ENCODE peak calls at places on chromosomes 6 and 20, in six cellular contexts. B, L, Y, S, E and X are unnamed samples.

GRCh38 chr6:74087898-74088297 is 391.9 kb downstream of the CD109 start:
- DNase-seq in L (no peak), E (peak; percentile 6), S (no peak), Y (peak; percentile 44), B (no peak), X (no peak)

GRCh38 chr20:48425776-48426175 is 402.0 kb downstream of the PREX1 start:
- DNase-seq in L (no peak), E (no peak), S (no peak), B (no peak), Y (no peak), X (no peak)

GRCh38 chr6:109892451-109893435 is 85.4 kb upstream of the GPR6 start:
- DNase-seq in B (no peak), L (peak; percentile 72), Y (no peak), S (peak; percentile 79), E (peak; percentile 82), X (peak; percentile 86)

GRCh38 chr6:114390176-114390575 is 47.4 kb upstream of the HS3ST5 start:
- DNase-seq in S (no peak), B (no peak), L (no peak), E (no peak), Y (no peak), X (no peak)

GRCh38 chr20:25508083-25508770 is 77.1 kb downstream of the NINL start:
- DNase-seq in S (peak; percentile 35), L (peak; percentile 60), B (no peak), Y (peak; percentile 75), E (no peak), X (peak; percentile 3)

GRCh38 chr6:120355822-120356221 is 978.5 kb downstream of the TBC1D32 start:
- DNase-seq in Y (peak; percentile 48), L (no peak), S (no peak), E (no peak), B (no peak), X (no peak)

GRCh38 chr6:85660181-85660611 is 17.5 kb upstream of the SYNCRIP start:
- DNase-seq in B (no peak), L (no peak), S (no peak), Y (peak; percentile 96), E (peak; percentile 72), X (no peak)

GRCh38 chr6:54245265-54245664 is 63.0 kb upstream of the TINAG start:
- DNase-seq in S (no peak), E (no peak), B (no peak), L (no peak), Y (no peak), X (no peak)

GRCh38 chr6:47358440-47359225 is 48.9 kb upstream of the TNFRSF21 start:
- DNase-seq in E (no peak), S (no peak), B (no peak), L (no peak), Y (no peak), X (no peak)

GRCh38 chr6:3884007-3884745 is 35.0 kb downstream of the FAM50B start:
- DNase-seq in B (no peak), Y (peak; percentile 79), L (no peak), E (no peak), S (no peak), X (no peak)

GRCh38 chr6:24935753-24936152 is at the start of gene RIPOR2:
- DNase-seq in E (no peak), Y (no peak), L (no peak), S (peak; percentile 38), B (peak; percentile 36), X (no peak)

GRCh38 chr6:144999127-144999526 is 714.0 kb downstream of the UTRN start:
- DNase-seq in B (no peak), E (no peak), L (no peak), S (no peak), Y (peak; percentile 17), X (no peak)

GRCh38 chr6:135675862-135676261 is 175.6 kb upstream of the PDE7B start:
- DNase-seq in S (peak; percentile 24), Y (peak; percentile 55), L (no peak), B (no peak), E (peak; percentile 23), X (peak; percentile 45)
- TF ChIP-seq CTCF in S (no peak), Y (no peak), L (no peak), B (peak; percentile 25), E (no peak), X (no peak)

GRCh38 chr6:88899569-88900316 is 63.7 kb downstream of the RNGTT start:
- DNase-seq in S (no peak), L (no peak), B (no peak), E (no peak), Y (no peak), X (no peak)
- TF ChIP-seq CTCF in S (no peak), L (no peak), B (no peak), E (peak; percentile 55), Y (peak; percentile 15), X (peak; percentile 16)

DNA sequence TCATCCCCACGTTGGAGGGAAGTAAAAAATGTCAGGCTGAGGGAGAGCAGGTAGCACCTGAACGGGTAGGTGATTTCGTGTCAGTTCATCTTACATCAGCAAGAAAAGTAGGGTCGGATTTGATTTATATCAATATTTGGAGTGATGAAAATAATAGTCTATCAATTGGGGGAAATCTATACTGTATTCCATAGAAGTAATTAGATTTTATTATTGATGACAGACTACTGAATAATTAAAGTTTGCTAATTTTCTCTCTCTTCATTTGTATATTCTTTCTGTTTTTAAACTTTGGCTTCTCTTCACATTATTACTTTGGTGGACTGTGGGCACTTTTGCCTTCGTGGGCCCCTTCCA is 78.4 kb downstream of the OLIG3 start:
- DNase-seq in Y (no peak), B (no peak), E (no peak), S (no peak), L (no peak), X (no peak)
- TF ChIP-seq CTCF in Y (no peak), B (no peak), E (no peak), S (no peak), L (no peak), X (no peak)

GRCh38 chr6:170293881-170294755 is 3.2 kb upstream of the DLL1 start:
- DNase-seq in Y (no peak), E (no peak), L (no peak), S (no peak), B (no peak), X (no peak)

GRCh38 chr6:170293411-170293844 is 2.5 kb upstream of the DLL1 start:
- DNase-seq in B (no peak), E (no peak), Y (no peak), L (no peak), S (no peak), X (no peak)

GRCh38 chr6:170291271-170292110 is 613 bp upstream of the DLL1 start:
- DNase-seq in Y (no peak), L (peak; percentile 75), E (no peak), B (peak; percentile 83), S (peak; percentile 71), X (no peak)

GRCh38 chr6:170292111-170292777 is 1.4 kb upstream of the DLL1 start:
- DNase-seq in E (no peak), S (peak; percentile 24), Y (no peak), L (no peak), B (no peak), X (no peak)

GRCh38 chr6:170292778-170293164 is 1.9 kb upstream of the DLL1 start:
- DNase-seq in L (no peak), E (peak; percentile 32), S (peak; percentile 27), B (no peak), Y (no peak), X (no peak)
- TF ChIP-seq CTCF in L (no peak), E (no peak), S (no peak), B (peak; percentile 50), Y (peak; percentile 2), X (no peak)